ENCODE peak calls at places on chromosome 5, in seven cellular contexts. B, F, V, S, D, C and L are unnamed samples.

GRCh38 chr5:171270136-171270535 is 38.9 kb upstream of the TLX3 start:
- DNase-seq in B (no peak), F (no peak), V (no peak), S (no peak), D (no peak), C (no peak), L (peak)

GRCh38 chr5:68381909-68382308 is 166.4 kb downstream of the PIK3R1 start:
- DNase-seq in B (no peak), F (no peak), V (no peak), S (no peak), D (no peak), C (no peak), L (no peak)

GRCh38 chr5:55096860-55097259 is 5.6 kb upstream of the GZMA start:
- DNase-seq in B (no peak), F (peak), V (no peak), S (no peak), D (no peak), C (no peak), L (no peak)

GRCh38 chr5:107067391-107067790 is 603.3 kb downstream of the EFNA5 start:
- DNase-seq in B (no peak), F (no peak), V (peak), S (no peak), D (no peak), C (no peak), L (no peak)

GRCh38 chr5:17379188-17379951 is 118.7 kb upstream of the TAF11L2 start:
- DNase-seq in B (no peak), F (no peak), V (no peak), S (no peak), D (no peak), C (peak), L (no peak)

GRCh38 chr5:153896117-153896516 is 142.6 kb downstream of the FAM114A2 start:
- DNase-seq in B (no peak), F (no peak), V (no peak), S (no peak), D (no peak), C (no peak), L (peak)

GRCh38 chr5:143554194-143554717 is 150.8 kb upstream of the NR3C1 start:
- DNase-seq in B (no peak), F (no peak), V (no peak), S (peak), D (no peak), C (no peak), L (peak)

GRCh38 chr5:123874600-123875201 is 362.7 kb downstream of the CSNK1G3 start:
- DNase-seq in B (no peak), F (no peak), V (no peak), S (no peak), D (no peak), C (no peak), L (peak)

GRCh38 chr5:179238628-179238970 is 106.7 kb downstream of the ADAMTS2 start:
- DNase-seq in B (no peak), F (no peak), V (no peak), S (no peak), D (no peak), C (no peak), L (no peak)

GRCh38 chr5:111719773-111720172 is 37.2 kb downstream of the NREP start:
- DNase-seq in B (no peak), F (no peak), V (no peak), S (no peak), D (no peak), C (no peak), L (peak)

GRCh38 chr5:124806026-124806856 is 59.8 kb upstream of the ZNF608 start:
- DNase-seq in B (peak), F (peak), V (no peak), S (peak), D (peak), C (peak), L (peak)

GRCh38 chr5:134171972-134172371 is 4.8 kb downstream of the SKP1 start:
- DNase-seq in B (no peak), F (peak), V (no peak), S (no peak), D (no peak), C (no peak), L (no peak)
- TF ChIP-seq CTCF in B (no peak), F (peak), V (no peak), S (no peak), D (no peak), C (no peak), L (no peak)

DNA sequence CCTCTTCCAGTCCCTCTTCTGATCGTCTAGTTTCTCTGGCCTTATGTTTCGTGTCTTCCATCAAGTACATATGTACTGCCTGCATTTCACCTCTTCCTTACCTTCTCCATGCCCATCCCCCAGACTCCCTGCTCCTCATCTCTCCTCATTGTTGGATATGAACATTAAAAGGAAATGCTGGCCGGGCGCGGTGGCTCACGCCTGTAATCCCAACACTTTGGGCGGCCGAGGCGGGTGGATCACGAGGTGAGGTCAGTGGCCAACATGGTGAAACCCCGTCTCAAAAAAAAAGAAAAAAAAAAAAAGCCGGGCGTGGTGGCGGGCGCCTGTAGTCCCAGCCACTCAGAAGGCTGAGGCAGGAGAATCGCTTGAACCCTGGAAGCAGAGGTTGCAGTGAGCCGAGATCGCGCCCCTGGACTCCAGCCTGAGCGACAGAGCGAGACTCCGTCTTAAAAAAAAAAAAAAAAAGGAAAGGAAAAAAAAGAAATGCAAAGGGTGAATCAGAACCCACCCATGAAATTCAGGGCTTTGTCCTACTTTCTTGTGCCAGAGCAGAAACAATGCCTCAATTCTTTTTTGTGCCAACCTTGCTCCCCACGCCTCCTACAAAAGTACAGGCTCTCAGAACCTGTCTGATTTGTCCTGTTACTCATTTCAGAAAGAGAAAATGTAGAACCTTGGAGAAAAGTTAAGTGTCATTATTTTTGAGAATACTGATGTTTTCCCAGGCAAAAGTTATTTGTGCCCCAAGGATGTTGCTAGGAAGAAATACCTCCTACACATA is 1.5 kb upstream of the ZFR start:
- DNase-seq in B (no peak), F (peak), V (no peak), S (no peak), D (no peak), C (no peak), L (no peak)
- H3K4me3 ChIP-seq in B (no peak), F (no peak), V (no peak), S (no peak), D (no peak), C (no peak), L (no peak)

DNA sequence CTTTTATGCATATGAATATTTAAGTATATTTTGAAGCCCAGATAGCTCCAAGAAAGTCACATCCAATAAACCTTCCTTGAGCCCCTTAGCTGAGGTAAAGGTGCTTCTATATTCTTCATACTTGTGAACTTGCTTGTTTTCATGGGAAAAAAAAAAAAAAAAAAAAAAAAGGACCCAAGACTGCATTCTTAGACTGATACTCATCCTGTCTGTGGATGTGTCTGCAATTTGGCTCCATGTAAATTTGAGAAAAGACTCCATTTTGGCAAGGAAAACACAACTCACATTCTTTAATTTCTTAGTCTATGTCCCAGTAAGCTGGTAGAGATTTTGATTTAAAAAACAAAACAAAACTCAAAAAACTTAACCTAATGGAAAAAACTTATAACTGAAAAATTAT is 238.3 kb downstream of the FBXL17 start:
- DNase-seq in B (peak), F (no peak), V (no peak), S (no peak), D (no peak), C (no peak), L (peak)
- TF ChIP-seq CTCF in B (no peak), F (no peak), V (no peak), S (no peak), D (no peak), C (no peak), L (no peak)

GRCh38 chr5:78811121-78811832 is 162.7 kb upstream of the LHFPL2 start:
- DNase-seq in B (no peak), F (no peak), V (no peak), S (no peak), D (no peak), C (no peak), L (peak)
- H3K4me3 ChIP-seq in B (no peak), F (no peak), V (no peak), S (no peak), D (no peak), C (no peak), L (no peak)

GRCh38 chr5:178202541-178202940 is 1.8 kb upstream of the HNRNPAB start:
- DNase-seq in B (no peak), F (no peak), V (no peak), S (no peak), D (no peak), C (no peak), L (no peak)

GRCh38 chr5:178203670-178204204 is 596 bp upstream of the HNRNPAB start:
- DNase-seq in B (no peak), F (no peak), V (no peak), S (peak), D (no peak), C (no peak), L (no peak)

GRCh38 chr5:178205749-178206047 is 1.4 kb downstream of the HNRNPAB start:
- DNase-seq in B (no peak), F (no peak), V (no peak), S (no peak), D (no peak), C (no peak), L (no peak)

GRCh38 chr5:178205010-178205748 is 846 bp downstream of the HNRNPAB start:
- DNase-seq in B (no peak), F (peak), V (peak), S (peak), D (peak), C (peak), L (peak)

DNA sequence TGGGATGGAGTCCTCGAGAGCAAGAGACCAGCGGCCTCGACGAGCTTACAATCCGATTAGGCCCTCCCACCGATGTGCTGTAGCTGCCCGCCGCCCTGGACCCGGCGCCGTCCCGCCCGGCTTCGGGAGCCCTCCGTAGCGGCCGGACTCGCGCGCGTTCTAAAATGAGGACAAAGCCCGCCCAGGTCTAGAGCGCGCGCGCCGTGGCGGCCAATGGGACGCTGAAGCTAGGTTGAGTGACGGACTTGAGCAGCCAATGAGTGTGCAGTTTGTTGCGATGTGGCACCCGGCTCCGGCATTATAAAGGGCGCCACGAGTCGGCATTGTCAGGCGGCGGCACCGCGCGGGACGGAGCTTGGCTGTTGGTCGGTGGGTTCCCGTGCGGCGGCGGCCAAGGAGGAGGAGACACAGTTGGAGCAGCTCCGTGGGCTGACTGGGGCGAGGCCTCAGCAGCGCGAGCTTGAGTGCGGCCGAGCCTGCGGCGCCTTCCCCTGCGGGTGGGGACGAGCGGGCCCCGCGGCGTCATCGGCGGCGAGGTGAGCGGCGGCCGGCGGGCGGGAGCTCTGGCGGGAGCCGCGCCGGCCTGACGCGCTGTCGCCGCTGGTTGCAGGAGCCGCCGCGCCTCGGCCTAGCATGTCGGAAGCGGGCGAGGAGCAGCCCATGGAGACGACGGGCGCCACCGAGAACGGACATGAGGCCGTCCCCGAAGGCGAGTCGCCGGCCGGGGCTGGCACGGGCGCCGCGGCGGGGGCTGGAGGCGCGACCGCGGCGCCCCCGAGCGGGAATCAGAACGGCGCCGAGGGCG is at the start of gene HNRNPAB:
- DNase-seq in B (peak), F (peak), V (peak), S (peak), D (peak), C (peak), L (peak)
- TF ChIP-seq CTCF in B (no peak), F (no peak), V (no peak), S (no peak), D (no peak), C (no peak), L (no peak)

GRCh38 chr5:50691399-50692016 is 25.1 kb downstream of the PARP8 start:
- DNase-seq in B (no peak), F (no peak), V (peak), S (no peak), D (no peak), C (no peak), L (no peak)

GRCh38 chr5:50697739-50698138 is 31.3 kb downstream of the PARP8 start:
- DNase-seq in B (no peak), F (no peak), V (peak), S (no peak), D (no peak), C (no peak), L (no peak)

GRCh38 chr5:50699737-50700136 is 33.3 kb downstream of the PARP8 start:
- DNase-seq in B (no peak), F (no peak), V (no peak), S (no peak), D (no peak), C (no peak), L (no peak)

DNA sequence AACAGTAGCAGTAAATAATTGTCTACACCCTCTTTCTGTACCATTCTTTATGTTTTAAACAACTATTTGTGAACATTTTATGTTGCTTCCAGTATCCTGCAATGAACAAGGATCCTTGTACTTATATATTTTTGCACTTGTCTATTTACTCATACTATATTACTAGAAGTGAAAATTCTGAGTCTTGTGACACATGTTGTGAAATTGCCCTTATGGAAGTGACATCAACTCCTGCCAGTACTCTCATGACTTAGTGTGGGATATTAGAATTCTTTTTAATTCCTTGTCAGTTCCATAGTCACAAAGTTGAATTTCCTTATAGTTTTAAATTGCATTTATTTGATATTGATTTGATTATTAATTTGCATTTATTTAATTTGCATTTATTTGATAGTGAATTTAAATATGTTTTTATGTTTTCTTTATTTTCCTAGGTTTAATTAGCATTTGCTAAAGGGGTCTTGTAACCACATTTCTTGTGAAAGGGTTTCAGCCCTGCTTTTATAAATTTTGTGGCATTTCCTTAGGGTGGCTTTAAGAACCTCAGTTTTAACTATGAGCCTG is 27.7 kb downstream of the PARP8 start:
- DNase-seq in B (no peak), F (no peak), V (no peak), S (no peak), D (no peak), C (no peak), L (no peak)
- H3K4me3 ChIP-seq in B (no peak), F (no peak), V (no peak), S (no peak), D (no peak), C (no peak), L (no peak)

DNA sequence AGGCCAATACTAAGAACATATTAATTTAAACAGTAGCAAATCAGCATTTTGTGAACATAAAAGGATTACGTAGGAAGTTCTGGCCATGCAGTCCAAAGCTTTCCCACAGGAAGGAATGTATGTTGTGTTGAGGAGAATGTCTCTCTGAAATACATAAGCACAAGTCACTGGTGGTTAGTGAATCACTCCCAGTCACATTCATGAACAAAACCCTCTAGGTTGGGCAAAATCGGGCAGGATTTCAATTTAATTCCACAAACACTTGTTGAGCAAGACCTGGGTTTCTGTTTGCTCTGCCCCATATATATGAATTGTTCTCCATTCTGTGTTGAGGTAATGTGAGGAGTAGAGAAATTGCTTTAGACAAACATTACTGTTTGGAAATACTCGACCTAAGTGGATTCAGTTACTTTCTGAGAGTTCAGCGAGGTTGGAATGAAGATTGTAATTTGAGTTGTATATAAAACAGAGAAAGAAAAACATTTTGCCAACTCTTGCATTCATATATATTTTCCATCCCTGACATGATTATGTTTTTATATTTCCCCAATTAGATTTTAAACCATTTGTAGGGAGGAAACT is 127.6 kb upstream of the RPS23 start:
- DNase-seq in B (peak), F (no peak), V (no peak), S (no peak), D (no peak), C (no peak), L (peak)
- TF ChIP-seq CTCF in B (no peak), F (no peak), V (no peak), S (no peak), D (no peak), C (no peak), L (peak)

GRCh38 chr5:177087707-177088005 is 941 bp downstream of the FGFR4 start:
- DNase-seq in B (no peak), F (no peak), V (no peak), S (no peak), D (no peak), C (no peak), L (no peak)
- H3K4me3 ChIP-seq in B (peak), F (peak), V (no peak), S (no peak), D (peak), C (peak), L (no peak)

DNA sequence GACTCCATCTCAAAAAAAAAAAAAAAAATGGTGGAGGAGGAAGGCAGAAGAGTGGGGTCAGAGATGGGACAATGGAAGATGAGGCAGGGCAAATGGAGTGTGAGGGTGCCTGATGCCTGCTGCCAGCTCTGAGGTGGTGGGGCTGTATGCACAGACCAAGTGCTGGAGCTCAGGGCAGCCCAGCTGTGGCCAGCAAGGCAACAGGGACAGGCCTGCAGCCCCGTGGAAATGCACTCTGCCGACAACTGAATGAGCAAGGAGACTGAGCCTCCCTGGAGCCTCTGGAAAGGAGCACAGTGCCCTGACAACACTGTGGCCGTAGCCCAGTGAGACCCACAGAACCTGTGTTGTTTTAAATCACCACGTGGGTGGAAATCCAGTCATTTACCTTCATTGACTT is 22.9 kb upstream of the SMIM32 start:
- DNase-seq in B (no peak), F (no peak), V (no peak), S (no peak), D (no peak), C (no peak), L (no peak)
- TF ChIP-seq CTCF in B (no peak), F (no peak), V (no peak), S (no peak), D (no peak), C (no peak), L (no peak)